ENCODE peak calls at places on chromosomes 6 and 20, in nine cellular contexts. I, J, U, H, E, Y, V, K and L are unnamed samples.

GRCh38 chr6:75376347-75377024 is 91.9 kb upstream of the TMEM30A start:
- DNase-seq in I (no peak), J (no peak), U (no peak), H (no peak), E (peak; percentile 64), Y (peak; percentile 11), V (no peak), K (no peak), L (peak; percentile 42)

GRCh38 chr6:148465654-148466053 is 123.0 kb downstream of the SASH1 start:
- DNase-seq in I (no peak), J (no peak), U (no peak), H (no peak), E (peak; percentile 67), Y (no peak), V (no peak), K (no peak), L (no peak)

GRCh38 chr6:151869345-151869744 is 61.9 kb downstream of the ESR1 start:
- DNase-seq in I (peak; percentile 74), J (peak; percentile 16), U (no peak), H (no peak), E (no peak), Y (no peak), V (no peak), K (no peak), L (no peak)

GRCh38 chr6:117555882-117556498 is 46.3 kb downstream of the GOPC start:
- DNase-seq in I (peak; percentile 21), J (peak; percentile 5), U (no peak), H (no peak), E (peak; percentile 47), Y (no peak), V (peak; percentile 46), K (peak; percentile 66), L (peak; percentile 33)

GRCh38 chr6:9540534-9541126 is 874.2 kb downstream of the TFAP2A start:
- DNase-seq in I (peak; percentile 48), J (peak; percentile 35), U (no peak), H (no peak), E (peak; percentile 70), Y (peak; percentile 54), V (no peak), K (no peak), L (peak; percentile 80)

GRCh38 chr6:116003668-116004067 is 57.0 kb downstream of the FRK start:
- DNase-seq in I (no peak), J (no peak), U (no peak), H (no peak), E (no peak), Y (no peak), V (no peak), K (no peak), L (no peak)

GRCh38 chr6:157905590-157906337 is 75.9 kb upstream of the SYNJ2 start:
- DNase-seq in I (no peak), J (no peak), U (no peak), H (no peak), E (no peak), Y (no peak), V (no peak), K (no peak), L (no peak)

GRCh38 chr6:150881911-150882481 is 16.5 kb downstream of the MTHFD1L start:
- DNase-seq in I (peak; percentile 97), J (peak; percentile 39), U (peak; percentile 82), H (no peak), E (peak; percentile 78), Y (peak; percentile 64), V (no peak), K (no peak), L (peak; percentile 76)

GRCh38 chr6:48611332-48611731 is 500.3 kb upstream of the PTCHD4 start:
- DNase-seq in I (no peak), J (no peak), U (no peak), H (no peak), E (no peak), Y (no peak), V (no peak), K (no peak), L (no peak)

GRCh38 chr6:121319112-121319553 is 15.1 kb downstream of the TBC1D32 start:
- DNase-seq in I (peak; percentile 24), J (no peak), U (no peak), H (no peak), E (peak; percentile 22), Y (peak; percentile 36), V (no peak), K (no peak), L (peak; percentile 43)

GRCh38 chr6:51814418-51814817 is 273.0 kb downstream of the PKHD1 start:
- DNase-seq in I (no peak), J (peak; percentile 53), U (no peak), H (no peak), E (no peak), Y (no peak), V (no peak), K (no peak), L (no peak)

GRCh38 chr6:33609444-33610034 is 11.6 kb upstream of the ITPR3 start:
- DNase-seq in I (peak; percentile 83), J (no peak), U (no peak), H (no peak), E (peak; percentile 84), Y (no peak), V (no peak), K (peak; percentile 50), L (peak; percentile 31)

GRCh38 chr6:12313992-12314589 is 23.9 kb downstream of the EDN1 start:
- DNase-seq in I (peak; percentile 84), J (peak; percentile 18), U (peak; percentile 85), H (no peak), E (peak; percentile 99), Y (peak; percentile 41), V (no peak), K (peak; percentile 48), L (peak; percentile 100)

GRCh38 chr6:36949636-36950035 is 4.9 kb upstream of the PI16 start:
- DNase-seq in I (no peak), J (no peak), U (no peak), H (no peak), E (peak; percentile 48), Y (peak; percentile 35), V (no peak), K (no peak), L (peak; percentile 86)

GRCh38 chr6:16276991-16277981 is 38.9 kb downstream of the GMPR start:
- DNase-seq in I (peak; percentile 86), J (peak; percentile 85), U (peak; percentile 90), H (peak; percentile 17), E (peak; percentile 83), Y (peak; percentile 91), V (no peak), K (peak; percentile 73), L (peak; percentile 90)

GRCh38 chr20:31595654-31596411 is 9.3 kb upstream of the ID1 start:
- DNase-seq in I (peak; percentile 97), J (no peak), U (no peak), H (no peak), E (peak; percentile 77), Y (peak; percentile 54), V (no peak), K (peak; percentile 65), L (no peak)

GRCh38 chr6:151310852-151311767 is 71.3 kb downstream of the AKAP12 start:
- DNase-seq in I (no peak), J (no peak), U (no peak), H (no peak), E (no peak), Y (no peak), V (no peak), K (no peak), L (no peak)

GRCh38 chr6:7725849-7726415 is at the start of gene BMP6:
- DNase-seq in I (peak; percentile 78), J (peak; percentile 86), U (peak; percentile 47), H (peak; percentile 71), E (peak; percentile 90), Y (peak; percentile 99), V (no peak), K (peak; percentile 90), L (peak; percentile 78)

GRCh38 chr6:108145639-108146038 is 20.2 kb upstream of the NR2E1 start:
- DNase-seq in I (no peak), J (no peak), U (no peak), H (no peak), E (no peak), Y (no peak), V (no peak), K (no peak), L (no peak)

GRCh38 chr20:50356962-50357782 is 153.0 kb upstream of the PTPN1 start:
- DNase-seq in I (no peak), J (no peak), U (no peak), H (no peak), E (no peak), Y (no peak), V (no peak), K (no peak), L (no peak)

GRCh38 chr20:38685853-38686473 is 38.3 kb upstream of the SLC32A1 start:
- DNase-seq in I (peak; percentile 21), J (peak; percentile 59), U (no peak), H (no peak), E (peak; percentile 45), Y (peak; percentile 83), V (no peak), K (peak; percentile 28), L (peak; percentile 30)

GRCh38 chr6:4852938-4853337 is 76.7 kb downstream of the CDYL start:
- DNase-seq in I (no peak), J (no peak), U (no peak), H (no peak), E (no peak), Y (no peak), V (no peak), K (no peak), L (no peak)

GRCh38 chr20:36309643-36310042 is 3.5 kb downstream of the DLGAP4 start:
- DNase-seq in I (no peak), J (no peak), U (no peak), H (no peak), E (no peak), Y (no peak), V (no peak), K (no peak), L (no peak)

GRCh38 chr6:4256969-4257368 is 121.6 kb upstream of the ECI2 start:
- DNase-seq in I (no peak), J (no peak), U (no peak), H (no peak), E (peak; percentile 20), Y (no peak), V (no peak), K (no peak), L (no peak)

GRCh38 chr20:20549699-20550098 is 162.7 kb downstream of the RALGAPA2 start:
- DNase-seq in I (peak; percentile 64), J (peak; percentile 19), U (peak; percentile 42), H (no peak), E (peak; percentile 78), Y (peak; percentile 90), V (no peak), K (no peak), L (peak; percentile 98)

GRCh38 chr6:145629478-145629877 is 105.8 kb downstream of the EPM2A start:
- DNase-seq in I (no peak), J (no peak), U (no peak), H (no peak), E (no peak), Y (no peak), V (no peak), K (no peak), L (no peak)

GRCh38 chr6:73032586-73032985 is 192.7 kb downstream of the KHDC1L start:
- DNase-seq in I (peak; percentile 37), J (peak; percentile 91), U (peak; percentile 9), H (no peak), E (peak; percentile 59), Y (peak; percentile 81), V (no peak), K (no peak), L (peak; percentile 92)

GRCh38 chr20:8721098-8721497 is 347.8 kb upstream of the PLCB4 start:
- DNase-seq in I (peak; percentile 71), J (peak; percentile 62), U (peak; percentile 10), H (peak; percentile 21), E (peak; percentile 60), Y (peak; percentile 34), V (no peak), K (peak; percentile 39), L (peak; percentile 44)

GRCh38 chr6:32607263-32607987 is 17.8 kb upstream of the HLA-DRB1 start:
- DNase-seq in I (no peak), J (no peak), U (no peak), H (no peak), E (no peak), Y (no peak), V (no peak), K (no peak), L (no peak)

GRCh38 chr20:47720636-47721427 is 64.4 kb downstream of the SULF2 start:
- DNase-seq in I (peak; percentile 58), J (no peak), U (no peak), H (no peak), E (no peak), Y (no peak), V (no peak), K (no peak), L (no peak)